ENCODE peak calls at places on chromosomes 12 and 14, in four cellular contexts. H is MM.1S, E is hepatocyte, L is GM23248. F is an unnamed sample.

GRCh38 chr14:57834001-57834598 is 31.8 kb downstream of the SLC35F4 start:
- DNase-seq in E (no peak), H (no peak), L (peak; percentile 18), F (no peak)

GRCh38 chr14:102185360-102185759 is 45.7 kb downstream of the WDR20 start:
- DNase-seq in H (no peak), L (no peak), E (peak; percentile 49), F (no peak)

GRCh38 chr14:73424453-73424852 is 33.9 kb downstream of the NUMB start:
- DNase-seq in E (no peak), L (no peak), H (no peak), F (peak; percentile 48)

GRCh38 chr12:48182659-48183058 is 785 bp upstream of the CCDC184 start:
- DNase-seq in E (no peak), H (no peak), L (peak; percentile 32), F (no peak)

GRCh38 chr12:97151481-97151880 is 244.4 kb downstream of the NEDD1 start:
- DNase-seq in E (no peak), H (no peak), L (no peak), F (no peak)

GRCh38 chr12:15629108-15629507 is 160.1 kb downstream of the EPS8 start:
- DNase-seq in H (no peak), E (peak; percentile 74), L (peak; percentile 89), F (no peak)

GRCh38 chr12:46556820-46557524 is 184.4 kb upstream of the SLC38A2 start:
- DNase-seq in E (no peak), H (no peak), L (peak; percentile 97), F (no peak)

GRCh38 chr14:104395941-104396681 is 183.5 kb upstream of the C14orf180 start:
- DNase-seq in L (no peak), H (no peak), E (no peak), F (peak; percentile 13)

GRCh38 chr14:55731881-55732498 is 152.0 kb downstream of the KTN1 start:
- DNase-seq in H (no peak), L (peak; percentile 42), E (peak; percentile 53), F (peak; percentile 23)

GRCh38 chr14:36662543-36663403 is 1.1 kb downstream of the PAX9 start:
- DNase-seq in E (no peak), H (no peak), L (peak; percentile 68), F (no peak)

GRCh38 chr12:122076743-122077495 is 1.6 kb upstream of the MLXIP start:
- DNase-seq in E (no peak), L (no peak), H (no peak), F (peak; percentile 48)
- H3K4me2 ChIP-seq in E (no peak overlapping the region), L (no peak overlapping the region), H (no peak overlapping the region), F (peak overlapping the region; percentile 89)

GRCh38 chr14:64298773-64299172 is 4.6 kb upstream of the ESR2 start:
- DNase-seq in H (peak; percentile 9), E (no peak), L (peak; percentile 12), F (peak; percentile 25)

DNA sequence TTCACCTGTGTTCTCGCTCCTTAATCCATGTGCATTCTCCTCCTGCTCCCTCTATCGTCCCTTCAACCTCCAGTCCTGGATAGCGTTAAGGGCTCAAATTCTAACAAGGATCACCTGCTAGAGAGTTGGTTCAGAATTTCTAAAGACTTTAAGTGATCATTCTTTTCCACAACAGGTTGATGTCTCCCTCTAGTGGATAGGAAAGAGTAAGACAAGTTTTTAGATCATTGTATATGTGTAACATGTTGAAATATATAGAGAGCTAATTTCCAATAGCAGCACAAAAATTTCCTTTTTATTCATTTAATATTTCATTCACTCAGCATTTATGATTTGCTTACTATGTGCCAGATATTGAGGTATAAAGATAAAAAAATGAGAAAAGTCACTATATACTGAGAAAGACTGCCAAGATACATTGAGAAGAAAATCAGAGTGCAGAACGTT is 9.3 kb upstream of the ESR2 start:
- DNase-seq in L (peak; percentile 62), E (peak; percentile 56), H (peak; percentile 42), F (peak; percentile 72)
- H2AFZ ChIP-seq in L (no peak overlapping the region), E (no peak overlapping the region), H (no peak overlapping the region), F (peak overlapping the region; percentile 3)

GRCh38 chr14:81170104-81170828 is 50.5 kb downstream of the GTF2A1 start:
- DNase-seq in E (peak; percentile 95), H (peak; percentile 84), L (peak; percentile 97), F (peak; percentile 87)

GRCh38 chr14:81170829-81171195 is 49.9 kb downstream of the GTF2A1 start:
- DNase-seq in E (no peak), L (no peak), H (no peak), F (no peak)

GRCh38 chr14:81172353-81172752 is 48.4 kb downstream of the GTF2A1 start:
- DNase-seq in H (no peak), E (no peak), L (peak; percentile 32), F (no peak)

GRCh38 chr14:81169711-81170103 is 51.1 kb downstream of the GTF2A1 start:
- DNase-seq in H (no peak), E (peak; percentile 21), L (peak; percentile 61), F (peak; percentile 7)

GRCh38 chr14:81172881-81173280 is 47.9 kb downstream of the GTF2A1 start:
- DNase-seq in L (peak; percentile 27), H (no peak), E (no peak), F (peak; percentile 18)
- TF ChIP-seq EZH2phosphoT487 in L (no peak), H (no peak), E (no peak), F (no peak)

DNA sequence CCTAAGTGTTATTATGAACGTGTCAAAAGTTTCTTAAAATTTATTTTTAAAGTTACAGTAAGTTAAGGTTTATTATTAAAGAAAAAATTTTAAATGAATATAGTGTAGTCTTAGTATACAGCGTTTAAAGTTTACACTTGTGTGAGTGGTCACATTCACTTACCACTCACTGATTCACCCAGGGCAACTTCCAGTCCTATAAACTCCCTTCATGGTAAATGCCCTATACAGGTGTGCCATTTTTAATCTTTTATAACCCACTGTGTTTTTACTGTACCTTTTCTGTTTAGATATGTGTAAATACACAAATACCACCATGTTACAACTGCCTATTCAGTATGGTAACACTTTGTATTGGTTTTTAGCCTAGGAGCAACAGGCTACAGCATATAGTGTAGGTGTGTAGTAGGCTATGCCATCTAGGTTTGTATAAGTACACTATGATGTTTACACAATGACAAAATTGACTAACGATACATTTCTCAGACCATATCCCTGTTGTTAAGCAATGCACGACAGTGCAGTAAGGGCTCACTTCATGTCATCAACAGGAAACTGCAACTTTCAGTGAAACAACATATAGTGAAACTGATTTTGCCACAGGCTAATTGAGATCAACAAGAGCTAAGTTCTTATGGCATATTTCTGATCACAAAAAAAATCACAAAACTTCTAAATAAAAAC is 112.0 kb upstream of the TMCC3 start:
- DNase-seq in E (no peak), L (no peak), H (peak; percentile 80), F (peak; percentile 50)
- H3K4me2 ChIP-seq in E (no peak overlapping the region), L (no peak overlapping the region), H (peak overlapping the region; percentile 74), F (peak overlapping the region; percentile 21)

GRCh38 chr14:30373053-30373849 is 185.7 kb upstream of the G2E3 start:
- DNase-seq in H (no peak), E (no peak), L (no peak), F (no peak)

GRCh38 chr14:30369531-30370180 is 189.3 kb upstream of the G2E3 start:
- DNase-seq in E (no peak), L (no peak), H (no peak), F (no peak)

DNA sequence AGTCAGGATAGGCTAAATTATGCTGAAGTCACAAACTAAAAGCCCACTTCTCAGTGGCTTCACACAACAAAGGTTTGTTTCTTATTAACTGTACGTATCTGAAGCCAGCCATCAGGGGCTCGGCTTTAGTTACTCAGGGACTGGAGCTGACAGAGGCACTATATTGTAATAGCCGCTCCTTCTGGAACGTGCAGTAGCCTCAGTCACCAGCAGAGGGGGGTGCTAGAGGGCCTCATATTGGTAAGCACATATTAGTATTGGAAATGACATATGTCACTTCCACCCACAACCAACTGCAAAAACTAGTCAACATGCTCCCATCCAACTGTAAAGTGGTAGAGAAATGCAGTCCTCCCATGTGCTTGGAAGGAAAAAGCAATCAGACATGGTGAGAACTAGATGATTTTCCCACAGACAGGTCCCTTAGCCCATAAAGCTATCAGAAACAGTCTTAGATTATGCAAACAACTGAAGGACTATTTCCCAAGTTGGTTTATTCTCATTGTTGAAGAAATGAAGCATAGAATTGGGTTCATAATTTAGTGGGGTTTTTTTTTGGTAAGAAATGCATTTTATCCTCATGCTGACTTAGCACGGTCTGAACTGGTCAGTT is 183.6 kb upstream of the G2E3 start:
- DNase-seq in L (peak; percentile 62), E (peak; percentile 71), H (peak; percentile 39), F (peak; percentile 51)
- H2AFZ ChIP-seq in L (no peak overlapping the region), E (no peak overlapping the region), H (no peak overlapping the region), F (no peak overlapping the region)

DNA sequence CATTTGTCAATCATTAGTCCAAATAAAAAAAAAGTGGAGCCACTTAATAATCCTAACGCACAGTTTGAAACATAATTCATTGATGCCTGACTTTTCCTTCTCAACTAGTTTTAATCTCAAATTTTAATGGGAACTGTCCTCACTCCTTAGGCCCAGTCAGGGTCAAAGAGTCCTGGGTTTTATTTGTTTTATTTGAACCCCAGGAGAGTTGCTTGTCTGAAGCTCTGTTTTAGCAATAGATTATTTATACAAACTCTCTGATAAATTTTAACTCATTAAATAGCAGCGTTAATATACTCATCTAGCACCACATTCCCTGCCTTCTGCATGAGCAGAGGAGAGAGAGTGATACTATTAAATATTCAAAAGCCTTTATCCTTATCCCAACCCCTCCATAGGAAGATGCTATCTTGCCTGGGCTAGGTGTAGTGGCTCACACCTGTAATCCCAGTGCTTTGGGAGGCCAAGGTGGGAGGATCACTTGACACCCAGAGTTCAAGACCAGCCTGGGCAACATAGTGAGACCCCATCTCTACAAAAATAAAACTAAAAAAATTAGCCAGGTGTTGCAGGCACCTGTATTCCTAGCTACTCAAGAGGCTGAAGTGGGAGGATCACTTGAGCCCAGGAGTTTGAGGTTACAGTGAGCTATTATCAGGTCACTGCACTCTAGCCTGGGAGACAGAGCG is 14.5 kb upstream of the DUSP6 start:
- DNase-seq in H (no peak), E (no peak), L (no peak), F (no peak)
- TF ChIP-seq EZH2phosphoT487 in H (no peak), E (no peak), L (no peak), F (no peak)

DNA sequence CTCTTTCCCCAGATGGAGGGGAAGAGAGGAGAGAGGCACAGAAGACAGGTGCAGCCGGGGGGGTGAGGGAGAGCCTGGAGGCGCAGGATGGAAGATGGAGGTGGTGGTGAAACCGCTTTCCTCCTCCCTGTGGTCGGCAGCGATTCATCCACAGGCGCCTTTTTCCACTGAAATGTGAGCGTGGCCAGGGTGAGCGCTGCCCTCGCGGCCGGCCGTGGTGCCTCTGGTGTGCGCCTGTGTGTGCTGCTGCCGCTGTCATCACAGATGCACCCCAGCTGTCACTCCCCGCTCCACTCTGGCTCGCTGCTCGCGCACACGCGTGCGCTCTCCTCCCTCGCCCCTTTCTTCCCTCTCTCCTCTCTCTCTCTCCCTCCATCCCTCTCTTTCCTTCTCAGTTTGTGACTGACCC is at the start of gene LRTM2:
- DNase-seq in E (no peak), L (no peak), H (no peak), F (no peak)
- H3K4me2 ChIP-seq in E (no peak within 1 kb of the TSS), L (no peak within 1 kb of the TSS), H (no peak within 1 kb of the TSS), F (no peak within 1 kb of the TSS)

F was measured in OCI-LY7.